ENCODE peak calls at places on chromosomes 6 and 20, in eight cellular contexts. B is stimulated activated CD8-positive, alpha-beta memory T cell treated with anti-CD3 and anti-CD28 coated beads, Interleukin-4, amount 100 ng/mL, for 24 hours; D is brain microvascular endothelial cell; A is HCEC 1CT; N is astrocyte of the spinal cord; O is AG04450; I is NCI-H146; Y is neural crest cell. K is an unnamed sample.
A peak's percentile ranks its signal among the peaks of the same experiment; 100 is the strongest.

GRCh38 chr20:46963758-46964181 is 69.1 kb downstream of the EYA2 start:
- DNase-seq in Y (no peak), B (no peak), A (no peak), N (no peak), D (no peak), I (no peak), O (no peak), K (no peak)

GRCh38 chr6:56642366-56643261 is at the start of gene DST:
- DNase-seq in A (peak; percentile 89), B (no peak), I (peak; percentile 11), O (peak; percentile 83), D (peak; percentile 89), N (peak; percentile 94), Y (no peak), K (no peak)

GRCh38 chr6:33620158-33620583 is 951 bp upstream of the ITPR3 start:
- DNase-seq in Y (no peak), D (no peak), O (no peak), N (peak; percentile 34), I (peak; percentile 16), A (peak; percentile 48), B (no peak), K (peak; percentile 55)

GRCh38 chr6:14210077-14210476 is 92.5 kb downstream of the CD83 start:
- DNase-seq in D (no peak), N (no peak), B (no peak), I (no peak), A (no peak), O (no peak), Y (no peak), K (no peak)

GRCh38 chr20:1721687-1722512 is 64.3 kb upstream of the SIRPG start:
- DNase-seq in B (no peak), N (no peak), Y (no peak), O (no peak), A (no peak), D (no peak), I (no peak), K (no peak)

GRCh38 chr20:32460231-32460630 is 102.1 kb downstream of the ASXL1 start:
- DNase-seq in D (no peak), Y (no peak), I (no peak), O (no peak), B (no peak), N (no peak), A (no peak), K (no peak)

GRCh38 chr6:108707328-108707976 is 140.8 kb upstream of the ARMC2 start:
- DNase-seq in A (no peak), O (no peak), N (peak; percentile 53), I (no peak), D (no peak), B (no peak), Y (no peak), K (no peak)

GRCh38 chr6:150741633-150742200 is 123.8 kb upstream of the MTHFD1L start:
- DNase-seq in D (no peak), B (no peak), A (no peak), O (no peak), I (peak; percentile 51), Y (no peak), N (no peak), K (no peak)

GRCh38 chr6:43876602-43877001 is 106.6 kb downstream of the VEGFA start:
- DNase-seq in B (no peak), N (no peak), I (no peak), Y (no peak), O (no peak), D (no peak), A (no peak), K (no peak)

GRCh38 chr6:127366281-127367022 is 23.0 kb upstream of the ECHDC1 start:
- DNase-seq in O (peak; percentile 85), I (peak; percentile 48), A (peak; percentile 97), D (peak; percentile 98), Y (no peak), B (no peak), N (peak; percentile 91), K (no peak)

GRCh38 chr20:38748863-38749153 is 548 bp downstream of the ACTR5 start:
- DNase-seq in A (no peak), N (no peak), O (no peak), B (peak; percentile 32), D (no peak), Y (no peak), I (no peak), K (no peak)

GRCh38 chr6:35448191-35448590 is 3.9 kb upstream of the FANCE start:
- DNase-seq in N (no peak), O (no peak), B (no peak), Y (no peak), I (no peak), D (no peak), A (no peak), K (no peak)

GRCh38 chr20:62051901-62052255 is 13.8 kb downstream of the TAF4 start:
- DNase-seq in I (no peak), N (no peak), Y (no peak), B (no peak), O (no peak), D (no peak), A (no peak), K (peak; percentile 0)

GRCh38 chr6:135183532-135184440 is 2.7 kb downstream of the MYB start:
- DNase-seq in N (peak; percentile 45), D (peak; percentile 35), A (peak; percentile 22), O (no peak), I (peak; percentile 81), Y (peak; percentile 29), B (peak; percentile 59), K (peak; percentile 49)

GRCh38 chr6:56483929-56484328 is 158.8 kb downstream of the DST start:
- DNase-seq in I (no peak), D (no peak), Y (no peak), A (peak; percentile 81), O (peak; percentile 21), N (peak; percentile 9), B (no peak), K (no peak)

GRCh38 chr20:61788343-61788742 is 277.3 kb downstream of the TAF4 start:
- DNase-seq in N (no peak), I (no peak), O (no peak), Y (no peak), A (no peak), B (no peak), D (no peak), K (no peak)

GRCh38 chr20:50710492-50711063 is 19.2 kb upstream of the RIPOR3 start:
- DNase-seq in Y (no peak), O (no peak), A (peak; percentile 70), D (no peak), I (no peak), N (no peak), B (no peak), K (no peak)

GRCh38 chr6:132643547-132643946 is 15.4 kb downstream of the TAAR1 start:
- DNase-seq in O (no peak), B (no peak), I (peak; percentile 28), N (no peak), Y (no peak), D (no peak), A (no peak), K (no peak)

GRCh38 chr20:7926767-7927166 is 13.5 kb downstream of the HAO1 start:
- DNase-seq in Y (no peak), A (peak; percentile 63), B (no peak), D (peak; percentile 39), N (peak; percentile 54), O (no peak), I (peak; percentile 45), K (peak; percentile 30)

GRCh38 chr20:24350923-24351368 is 118.5 kb upstream of the SYNDIG1 start:
- DNase-seq in B (no peak), D (no peak), I (no peak), O (no peak), Y (no peak), A (no peak), N (peak; percentile 8), K (no peak)